ENCODE peak calls at places on chromosome 2, in four cellular contexts. H is CD4-positive, alpha-beta T cell; G is T-helper 9 cell; Y is left ventricle myocardium inferior. N is an unnamed sample.

GRCh38 chr2:10079192-10079930 is 850 bp downstream of the CYS1 start:
- DNase-seq in H (no peak), G (no peak), Y (peak), N (no peak)

GRCh38 chr2:96538487-96539214 is 2.1 kb downstream of the ARID5A start:
- DNase-seq in H (peak), G (peak), Y (peak), N (peak)

GRCh38 chr2:167504695-167505094 is 616.4 kb downstream of the XIRP2 start:
- DNase-seq in H (no peak), G (no peak), Y (no peak), N (no peak)

GRCh38 chr2:132656213-132656612 is 13.8 kb downstream of the LYPD1 start:
- DNase-seq in H (no peak), G (no peak), Y (no peak), N (no peak)

GRCh38 chr2:173962036-173962435 is 3.1 kb downstream of the SP3 start:
- DNase-seq in H (no peak), G (no peak), Y (no peak), N (no peak)

GRCh38 chr2:101770672-101771071 is 73.2 kb downstream of the MAP4K4 start:
- DNase-seq in H (no peak), G (no peak), Y (no peak), N (no peak)

GRCh38 chr2:10954856-10955818 is 43.4 kb downstream of the KCNF1 start:
- DNase-seq in H (no peak), G (no peak), Y (no peak), N (no peak)

GRCh38 chr2:109218792-109219126 is 89.8 kb downstream of the SH3RF3 start:
- DNase-seq in H (no peak), G (no peak), Y (no peak), N (no peak)

GRCh38 chr2:4214444-4215295 is 511.3 kb downstream of the DCDC2C start:
- DNase-seq in H (no peak), G (no peak), Y (no peak), N (no peak)

GRCh38 chr2:25543939-25544338 is 129.4 kb downstream of the DTNB start:
- DNase-seq in H (no peak), G (no peak), Y (no peak), N (no peak)